ENCODE peak calls at places on chromosomes 7 and 10, in five cellular contexts. J, I, Z, O and B are unnamed samples. For H3K36me3, the result is how much of the 10 kb centered on the place peaks cover.

GRCh38 chr7:25759281-25759680 is 392.7 kb upstream of the NFE2L3 start:
- DNase-seq in J (no peak), I (no peak), Z (no peak), O (no peak), B (no peak)

GRCh38 chr7:36037121-36037662 is 115.9 kb upstream of the EEPD1 start:
- DNase-seq in J (peak), I (peak), Z (peak), O (peak), B (peak)

GRCh38 chr7:85521108-85521694 is 334.3 kb upstream of the SEMA3D start:
- DNase-seq in J (peak), I (no peak), Z (no peak), O (peak), B (no peak)

GRCh38 chr7:124765401-124766352 is at the start of gene GPR37:
- DNase-seq in J (peak), I (no peak), Z (peak), O (peak), B (no peak)

GRCh38 chr10:5943536-5943935 is 33.8 kb downstream of the IL15RA start:
- DNase-seq in J (peak), I (no peak), Z (no peak), O (peak), B (peak)

GRCh38 chr7:46720761-46721160 is 799.7 kb upstream of the IGFBP3 start:
- DNase-seq in J (no peak), I (no peak), Z (no peak), O (no peak), B (no peak)

GRCh38 chr10:55410415-55410885 is 609.4 kb upstream of the PCDH15 start:
- DNase-seq in J (no peak), I (no peak), Z (no peak), O (peak), B (no peak)

GRCh38 chr10:132395704-132396494 is 1.1 kb upstream of the PWWP2B start:
- DNase-seq in J (no peak), I (no peak), Z (peak), O (peak), B (no peak)

GRCh38 chr7:47651355-47652317 is 69.7 kb upstream of the TNS3 start:
- DNase-seq in J (peak), I (peak), Z (no peak), O (peak), B (peak)

GRCh38 chr10:3411044-3411443 is 238.5 kb upstream of the PITRM1 start:
- DNase-seq in J (no peak), I (no peak), Z (no peak), O (no peak), B (no peak)

GRCh38 chr7:45987521-45988290 is 66.6 kb upstream of the IGFBP3 start:
- DNase-seq in J (no peak), I (no peak), Z (no peak), O (no peak), B (no peak)

GRCh38 chr10:29555091-29555745 is 79.6 kb downstream of the SVIL start:
- DNase-seq in J (peak), I (no peak), Z (no peak), O (no peak), B (no peak)

GRCh38 chr10:111017093-111017492 is 59.7 kb upstream of the ADRA2A start:
- DNase-seq in J (no peak), I (no peak), Z (no peak), O (no peak), B (no peak)

GRCh38 chr10:89563861-89564478 is 28.6 kb upstream of the SLC16A12 start:
- DNase-seq in J (peak), I (no peak), Z (no peak), O (peak), B (no peak)

GRCh38 chr7:66558201-66558641 is 70.5 kb upstream of the KCTD7 start:
- DNase-seq in J (no peak), I (no peak), Z (no peak), O (no peak), B (no peak)

GRCh38 chr10:79223346-79224048 is 123.8 kb upstream of the PPIF start:
- DNase-seq in J (peak), I (no peak), Z (peak), O (peak), B (no peak)

GRCh38 chr7:149884541-149884940 is 10.8 kb downstream of the ATP6V0E2 start:
- DNase-seq in J (no peak), I (no peak), Z (no peak), O (peak), B (no peak)

GRCh38 chr7:121275204-121275603 is 53.6 kb upstream of the WNT16 start:
- DNase-seq in J (no peak), I (no peak), Z (no peak), O (no peak), B (no peak)
- TF ChIP-seq CTCF in J (no peak), I (no peak), Z (no peak), O (no peak), B (no peak)

GRCh38 chr10:74011762-74012161 is 13.8 kb downstream of the VCL start:
- DNase-seq in J (peak), I (peak), Z (no peak), O (peak), B (no peak)
- H3K4me3 ChIP-seq in J (no peak), I (no peak), Z (no peak), O (no peak), B (no peak)

GRCh38 chr7:127382301-127383085 is 10.0 kb downstream of the ZNF800 start:
- DNase-seq in J (no peak), I (no peak), Z (no peak), O (no peak), B (no peak)
- H3K36me3 ChIP-seq in J (under half), I (under half), Z (under half), O (under half), B (under half)

DNA sequence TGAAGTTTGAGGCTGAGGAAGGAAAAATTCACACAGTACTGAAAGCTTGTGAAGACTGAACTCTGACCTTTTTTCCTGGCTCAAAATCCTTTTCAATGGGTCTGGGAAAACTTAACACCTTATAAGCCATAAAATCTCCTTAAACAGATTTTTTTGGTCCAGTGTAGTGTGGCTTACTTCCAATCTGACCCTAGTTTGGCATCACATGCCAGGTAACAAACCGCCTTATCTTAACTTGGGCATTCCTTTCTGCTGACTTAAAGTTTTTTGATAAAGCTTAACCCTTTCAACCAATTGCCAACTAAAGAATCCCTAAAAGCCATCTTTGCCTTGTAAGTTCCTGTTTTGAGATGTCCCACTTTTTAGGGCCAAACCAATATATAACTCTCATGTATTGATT is 13.2 kb upstream of the ITPRID1 start:
- DNase-seq in J (no peak), I (no peak), Z (no peak), O (no peak), B (no peak)
- TF ChIP-seq CTCF in J (no peak), I (no peak), Z (no peak), O (no peak), B (no peak)

DNA sequence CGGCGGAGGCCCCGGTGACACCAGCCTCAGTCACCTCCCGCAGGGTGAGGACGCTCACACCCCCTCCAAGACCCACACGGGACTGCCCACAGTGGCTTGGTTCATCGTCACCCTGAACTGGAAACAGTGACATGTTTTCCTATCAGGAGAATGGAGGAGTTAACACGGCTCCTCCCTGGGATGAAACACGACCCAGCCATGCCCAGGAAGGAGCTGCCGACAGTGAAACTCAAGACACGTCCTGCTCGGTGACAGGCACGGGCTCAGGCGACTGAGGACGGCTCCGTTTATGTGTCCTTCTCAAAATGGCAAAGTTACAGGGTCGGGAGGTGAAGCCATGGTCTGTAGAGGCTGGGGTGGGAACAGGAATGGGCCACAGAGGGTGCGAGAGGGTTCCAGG is 272.5 kb downstream of the ADARB2 start:
- DNase-seq in J (no peak), I (no peak), Z (no peak), O (no peak), B (no peak)
- H3K4me3 ChIP-seq in J (no peak), I (no peak), Z (no peak), O (no peak), B (no peak)